ENCODE peak calls at places on chromosomes 4 and X, in six cellular contexts. R is AG09319; Q is omental fat pad; O is activated naive CD8-positive, alpha-beta T cell treated with anti-CD3 and anti-CD28 coated beads for 36 hours; M is stimulated activated CD8-positive, alpha-beta memory T cell treated with anti-CD3 and anti-CD28 coated beads, Interleukin-15, amount 100 ng/mL, for 1 hour; C is stimulated activated naive CD8-positive, alpha-beta T cell treated with anti-CD3 and anti-CD28 coated beads, Interleukin-15, Interleukin-2, amounts not matched to agents 100 U/mL and 50 U/mL, for 24 hours. W is an unnamed sample.

GRCh38 chrX:19182785-19183184 is 60.5 kb upstream of the ADGRG2 start:
- DNase-seq in R (no peak), Q (no peak), O (no peak), M (no peak), C (no peak), W (no peak)

GRCh38 chr4:150518559-150518958 is 63.4 kb upstream of the MAB21L2 start:
- DNase-seq in R (no peak), Q (no peak), O (no peak), M (no peak), C (no peak), W (no peak)

GRCh38 chrX:10393899-10394298 is 226.5 kb downstream of the MID1 start:
- DNase-seq in R (no peak), Q (no peak), O (no peak), M (no peak), C (no peak), W (no peak)

GRCh38 chr4:158290912-158291311 is 80.6 kb downstream of the TMEM144 start:
- DNase-seq in R (no peak), Q (no peak), O (no peak), M (no peak), C (no peak), W (no peak)

GRCh38 chr4:144611850-144612249 is 34.1 kb upstream of the HHIP start:
- DNase-seq in R (no peak), Q (no peak), O (no peak), M (no peak), C (peak; percentile 8), W (no peak)

GRCh38 chrX:11787564-11787963 is 29.5 kb downstream of the MSL3 start:
- DNase-seq in R (peak; percentile 7), Q (peak; percentile 65), O (peak; percentile 67), M (peak; percentile 43), C (peak; percentile 81), W (peak; percentile 28)

GRCh38 chr4:161642708-161643107 is 521.1 kb downstream of the FSTL5 start:
- DNase-seq in R (no peak), Q (no peak), O (no peak), M (no peak), C (no peak), W (no peak)

GRCh38 chr4:128571747-128572146 is 237.8 kb upstream of the JADE1 start:
- DNase-seq in R (peak; percentile 72), Q (no peak), O (no peak), M (no peak), C (no peak), W (no peak)

GRCh38 chr4:20652226-20652836 is 47.9 kb upstream of the PACRGL start:
- DNase-seq in R (no peak), Q (no peak), O (no peak), M (no peak), C (no peak), W (no peak)

W was measured in natural killer cell.